ENCODE peak calls at places on chromosomes 3 and 15, in four cellular contexts. S, L, F and E are unnamed samples.

GRCh38 chr3:39133822-39134221 is 19.6 kb downstream of the CSRNP1 start:
- DNase-seq in S (no peak), L (no peak), F (no peak), E (no peak)

GRCh38 chr3:48407542-48408099 is 22.3 kb downstream of the PLXNB1 start:
- DNase-seq in L (no peak), S (no peak), F (peak), E (no peak)

GRCh38 chr3:191328383-191328962 is 721 bp upstream of the CCDC50 start:
- DNase-seq in S (no peak), F (no peak), L (no peak), E (no peak)

GRCh38 chr3:129611812-129612349 is 5.4 kb upstream of the PLXND1 start:
- DNase-seq in F (no peak), L (no peak), S (peak), E (no peak)

GRCh38 chr3:48465531-48466378 is 19.2 kb downstream of the ATRIP start:
- DNase-seq in L (peak), F (peak), S (peak), E (peak)

GRCh38 chr15:41258706-41259471 is 27.8 kb downstream of the CHP1 start:
- DNase-seq in F (no peak), L (no peak), S (no peak), E (peak)

GRCh38 chr3:110650752-110651151 is 420.9 kb upstream of the NECTIN3 start:
- DNase-seq in F (no peak), L (no peak), S (no peak), E (no peak)

GRCh38 chr3:46578973-46579755 is 13.1 kb upstream of the LRRC2 start:
- DNase-seq in L (no peak), F (no peak), S (no peak), E (no peak)

GRCh38 chr3:114408763-114409162 is 114.9 kb downstream of the TIGIT start:
- DNase-seq in F (no peak), L (no peak), S (no peak), E (no peak)

GRCh38 chr15:99450896-99451358 is 114.9 kb upstream of the MEF2A start:
- DNase-seq in L (no peak), S (peak), F (peak), E (peak)

GRCh38 chr3:122498152-122498551 is 16.6 kb downstream of the KPNA1 start:
- DNase-seq in L (no peak), S (no peak), F (no peak), E (no peak)

GRCh38 chr3:140883428-140883827 is 58.2 kb upstream of the SLC25A36 start:
- DNase-seq in F (no peak), S (no peak), L (no peak), E (no peak)

GRCh38 chr3:172530101-172530561 is 6.9 kb upstream of the TNFSF10 start:
- DNase-seq in S (no peak), L (no peak), F (no peak), E (no peak)

GRCh38 chr3:143348486-143349327 is 229.1 kb downstream of the CHST2 start:
- DNase-seq in S (no peak), F (no peak), L (peak), E (peak)
- TF ChIP-seq CTCF in S (peak), F (no peak), L (no peak), E (peak)

GRCh38 chr3:170908235-170909116 is at the start of gene EIF5A2:
- DNase-seq in F (peak), S (peak), L (peak), E (peak)
- TF ChIP-seq CTCF in F (no peak), S (no peak), L (no peak), E (no peak)

GRCh38 chr3:133384331-133385027 is 15.4 kb upstream of the BFSP2 start:
- DNase-seq in F (peak), L (peak), S (peak), E (peak)
- TF ChIP-seq CTCF in F (peak), L (peak), S (peak), E (peak)

GRCh38 chr3:101850327-101851048 is 1.2 kb downstream of the NFKBIZ start:
- DNase-seq in L (peak), F (no peak), S (no peak), E (no peak)

GRCh38 chr3:101848326-101848725 is 988 bp upstream of the NFKBIZ start:
- DNase-seq in F (no peak), S (no peak), L (no peak), E (no peak)

GRCh38 chr3:101848754-101849713 is at the start of gene NFKBIZ:
- DNase-seq in L (peak), F (peak), S (peak), E (peak)

GRCh38 chr3:101851072-101851471 is 1.8 kb downstream of the NFKBIZ start:
- DNase-seq in L (no peak), S (no peak), F (no peak), E (no peak)

GRCh38 chr3:101849714-101850326 is 506 bp downstream of the NFKBIZ start:
- DNase-seq in F (peak), S (peak), L (peak), E (no peak)
- TF ChIP-seq CTCF in F (peak), S (peak), L (peak), E (peak)

GRCh38 chr3:136311256-136311655 is 61.1 kb downstream of the PCCB start:
- DNase-seq in F (no peak), L (no peak), S (no peak), E (no peak)

DNA sequence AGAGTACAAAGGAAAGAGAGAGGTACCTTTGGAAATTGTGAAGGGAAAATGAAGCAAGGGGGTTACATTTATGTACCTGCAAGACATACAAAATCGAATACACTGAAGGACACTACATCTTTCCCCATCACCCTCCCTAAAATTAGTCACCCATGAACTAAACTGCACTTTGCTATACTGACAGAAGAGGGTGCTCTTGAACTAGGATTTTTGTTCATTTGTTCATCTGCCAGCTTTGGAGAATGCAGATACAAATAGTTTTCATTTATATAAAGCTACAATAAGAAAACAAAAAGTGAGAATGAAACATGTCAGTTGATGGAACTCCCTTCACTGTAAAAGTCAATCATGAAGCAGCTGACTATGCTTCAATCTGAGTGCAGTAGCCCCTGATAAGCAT is 55.7 kb downstream of the PCCB start:
- DNase-seq in F (no peak), L (peak), S (no peak), E (no peak)
- TF ChIP-seq CTCF in F (peak), L (peak), S (peak), E (no peak)